ENCODE peak calls at places on chromosomes 13 and 19, in five cellular contexts. B, I, G, Q and T are unnamed samples.

GRCh38 chr19:21604941-21605548 is 99.6 kb downstream of the ZNF429 start:
- DNase-seq in G (no peak), B (no peak), I (no peak), Q (no peak), T (peak)

GRCh38 chr19:12833747-12834417 is 497 bp downstream of the RTBDN start:
- DNase-seq in G (no peak), B (no peak), Q (no peak), I (no peak), T (no peak)

GRCh38 chr19:46787331-46788100 is 878 bp downstream of the SLC1A5 start:
- DNase-seq in B (no peak), G (peak), I (peak), Q (no peak), T (peak)

GRCh38 chr19:18904334-18905057 is 8.5 kb upstream of the CERS1 start:
- DNase-seq in B (no peak), G (no peak), Q (no peak), I (no peak), T (no peak)

GRCh38 chr13:106986033-106986484 is 418.1 kb upstream of the ARGLU1 start:
- DNase-seq in I (no peak), Q (no peak), B (no peak), G (peak), T (no peak)

GRCh38 chr13:113620036-113620435 is 35.5 kb downstream of the TFDP1 start:
- DNase-seq in I (no peak), Q (no peak), G (no peak), B (no peak), T (no peak)

GRCh38 chr13:96686286-96686685 is 308.0 kb downstream of the OXGR1 start:
- DNase-seq in I (no peak), G (no peak), Q (no peak), B (no peak), T (no peak)

GRCh38 chr19:45947926-45948325 is 25.7 kb downstream of the NOVA2 start:
- DNase-seq in I (peak), B (peak), G (peak), Q (no peak), T (no peak)

GRCh38 chr19:2494447-2495129 is 18.7 kb downstream of the GADD45B start:
- DNase-seq in G (peak), Q (no peak), B (no peak), I (peak), T (peak)

GRCh38 chr19:35958660-35959039 is 22.5 kb downstream of the LRFN3 start:
- DNase-seq in I (no peak), G (no peak), B (no peak), Q (no peak), T (no peak)

GRCh38 chr13:41222259-41222852 is 28.0 kb upstream of the KBTBD7 start:
- DNase-seq in I (peak), B (no peak), Q (peak), G (peak), T (peak)

GRCh38 chr19:10399878-10400277 is 3.5 kb downstream of the CDC37 start:
- DNase-seq in Q (no peak), I (no peak), B (no peak), G (no peak), T (no peak)

GRCh38 chr19:51450730-51451307 is 7.4 kb downstream of the SIGLEC8 start:
- DNase-seq in Q (no peak), I (no peak), G (no peak), B (no peak), T (no peak)

GRCh38 chr19:55549500-55550320 is 4.4 kb upstream of the SBK3 start:
- DNase-seq in Q (no peak), I (peak), G (peak), B (peak), T (no peak)

GRCh38 chr19:4567584-4568071 is 8.1 kb upstream of the SEMA6B start:
- DNase-seq in G (peak), I (peak), Q (no peak), B (no peak), T (no peak)

GRCh38 chr19:10289836-10290438 is at the start of gene ICAM5:
- DNase-seq in B (no peak), G (peak), I (no peak), Q (no peak), T (no peak)

GRCh38 chr19:56350416-56351045 is 35.9 kb upstream of the ZSCAN5A start:
- DNase-seq in I (peak), B (no peak), Q (peak), G (peak), T (peak)

GRCh38 chr19:47794526-47794925 is 9.8 kb downstream of the TPRX1 start:
- DNase-seq in Q (no peak), I (no peak), B (no peak), G (no peak), T (no peak)

GRCh38 chr13:86464193-86464592 is 665.0 kb upstream of the SLITRK6 start:
- DNase-seq in Q (no peak), I (no peak), G (peak), B (no peak), T (no peak)

GRCh38 chr19:8935460-8935859 is 74.7 kb downstream of the MUC16 start:
- DNase-seq in G (peak), Q (no peak), B (no peak), I (no peak), T (no peak)

GRCh38 chr19:46660008-46660517 is 919 bp downstream of the DACT3 start:
- DNase-seq in I (no peak), Q (no peak), G (no peak), B (no peak), T (peak)

GRCh38 chr13:41601718-41602445 is 144.5 kb downstream of the RGCC start:
- DNase-seq in B (no peak), I (peak), Q (no peak), G (no peak), T (no peak)

GRCh38 chr13:50437252-50437651 is 406.2 kb downstream of the DLEU7 start:
- DNase-seq in B (no peak), G (no peak), Q (no peak), I (peak), T (no peak)

GRCh38 chr19:47350599-47350998 is 1.5 kb downstream of the DHX34 start:
- DNase-seq in G (no peak), I (peak), Q (no peak), B (no peak), T (no peak)

GRCh38 chr19:29635963-29636362 is 29.3 kb upstream of the PLEKHF1 start:
- DNase-seq in B (no peak), Q (no peak), G (no peak), I (no peak), T (no peak)

GRCh38 chr19:7679017-7679720 is 1.5 kb upstream of the TRAPPC5 start:
- DNase-seq in I (no peak), Q (peak), G (no peak), B (no peak), T (peak)

GRCh38 chr19:6071103-6071485 is 39.2 kb downstream of the RFX2 start:
- DNase-seq in G (peak), Q (no peak), B (peak), I (peak), T (peak)

GRCh38 chr19:6273701-6274601 is 5.8 kb downstream of the MLLT1 start:
- DNase-seq in Q (no peak), I (peak), G (peak), B (peak), T (peak)

GRCh38 chr19:48415395-48415794 is 21.9 kb downstream of the GRIN2D start:
- DNase-seq in Q (no peak), I (peak), B (no peak), G (peak), T (peak)